ENCODE peak calls at places on chromosomes 13 and 19, in nine cellular contexts. One of them, this sample, is unnamed.

GRCh38 chr13:25179011-25179410 is 6.9 kb upstream of the AMER2 start:
- DNase-seq in GM19239: no peak
- DNase-seq in hippocampal formation: no peak
- DNase-seq in T-helper 9 cell: no peak
- DNase-seq in body of pancreas: no peak
- DNase-seq in hypothalamus: no peak
- DNase-seq in D341Med: no peak
- DNase-seq in EL: no peak
- DNase-seq in adipocyte: no peak
- DNase-seq in this sample: no peak

GRCh38 chr13:25378528-25378927 is 6.8 kb downstream of the ATP8A2 start:
- DNase-seq in GM19239: no peak
- DNase-seq in hippocampal formation: peak; percentile 38
- DNase-seq in T-helper 9 cell: no peak
- DNase-seq in body of pancreas: no peak
- DNase-seq in hypothalamus: no peak
- DNase-seq in D341Med: no peak
- DNase-seq in EL: no peak
- DNase-seq in adipocyte: no peak
- DNase-seq in this sample: no peak

GRCh38 chr13:53052675-53053074 is 24.1 kb downstream of the OLFM4 start:
- DNase-seq in GM19239: no peak
- DNase-seq in hippocampal formation: no peak
- DNase-seq in T-helper 9 cell: no peak
- DNase-seq in body of pancreas: peak; percentile 78
- DNase-seq in hypothalamus: no peak
- DNase-seq in D341Med: no peak
- DNase-seq in EL: no peak
- DNase-seq in adipocyte: no peak
- DNase-seq in this sample: no peak

GRCh38 chr13:26202365-26202972 is 19.6 kb downstream of the RNF6 start:
- DNase-seq in GM19239: no peak
- DNase-seq in hippocampal formation: no peak
- DNase-seq in T-helper 9 cell: no peak
- DNase-seq in body of pancreas: no peak
- DNase-seq in hypothalamus: no peak
- DNase-seq in D341Med: no peak
- DNase-seq in EL: peak; percentile 31
- DNase-seq in adipocyte: peak; percentile 39
- DNase-seq in this sample: no peak

GRCh38 chr13:109720758-109721184 is 65.6 kb downstream of the IRS2 start:
- DNase-seq in GM19239: no peak
- DNase-seq in hippocampal formation: no peak
- DNase-seq in T-helper 9 cell: no peak
- DNase-seq in body of pancreas: no peak
- DNase-seq in hypothalamus: no peak
- DNase-seq in D341Med: no peak
- DNase-seq in EL: no peak
- DNase-seq in adipocyte: no peak
- DNase-seq in this sample: no peak

GRCh38 chr13:36706755-36707154 is 32.9 kb downstream of the SERTM1 start:
- DNase-seq in GM19239: no peak
- DNase-seq in hippocampal formation: no peak
- DNase-seq in T-helper 9 cell: no peak
- DNase-seq in body of pancreas: no peak
- DNase-seq in hypothalamus: no peak
- DNase-seq in D341Med: no peak
- DNase-seq in EL: peak; percentile 60
- DNase-seq in adipocyte: peak; percentile 83
- DNase-seq in this sample: no peak

GRCh38 chr19:18657590-18658365 is 20.9 kb downstream of the KLHL26 start:
- DNase-seq in GM19239: no peak
- DNase-seq in hippocampal formation: no peak
- DNase-seq in T-helper 9 cell: no peak
- DNase-seq in body of pancreas: peak; percentile 49
- DNase-seq in hypothalamus: no peak
- DNase-seq in D341Med: peak; percentile 65
- DNase-seq in EL: peak; percentile 63
- DNase-seq in adipocyte: no peak
- DNase-seq in this sample: no peak

GRCh38 chr19:16403151-16403977 is 68.4 kb downstream of the EPS15L1 start:
- DNase-seq in GM19239: no peak
- DNase-seq in hippocampal formation: no peak
- DNase-seq in T-helper 9 cell: no peak
- DNase-seq in body of pancreas: no peak
- DNase-seq in hypothalamus: no peak
- DNase-seq in D341Med: no peak
- DNase-seq in EL: no peak
- DNase-seq in adipocyte: no peak
- DNase-seq in this sample: no peak

GRCh38 chr19:18029617-18030338 is 21.8 kb downstream of the ARRDC2 start:
- DNase-seq in GM19239: no peak
- DNase-seq in hippocampal formation: no peak
- DNase-seq in T-helper 9 cell: no peak
- DNase-seq in body of pancreas: peak; percentile 71
- DNase-seq in hypothalamus: no peak
- DNase-seq in D341Med: peak; percentile 68
- DNase-seq in EL: peak; percentile 39
- DNase-seq in adipocyte: no peak
- DNase-seq in this sample: no peak

GRCh38 chr13:96003304-96003703 is 49.9 kb downstream of the UGGT2 start:
- DNase-seq in GM19239: no peak
- DNase-seq in hippocampal formation: no peak
- DNase-seq in T-helper 9 cell: no peak
- DNase-seq in body of pancreas: no peak
- DNase-seq in hypothalamus: no peak
- DNase-seq in D341Med: no peak
- DNase-seq in EL: no peak
- DNase-seq in adipocyte: no peak
- DNase-seq in this sample: no peak

GRCh38 chr19:7004313-7004931 is 16.8 kb downstream of the MBD3L2B start:
- DNase-seq in GM19239: no peak
- DNase-seq in hippocampal formation: no peak
- DNase-seq in T-helper 9 cell: no peak
- DNase-seq in body of pancreas: no peak
- DNase-seq in hypothalamus: no peak
- DNase-seq in D341Med: no peak
- DNase-seq in EL: no peak
- DNase-seq in adipocyte: peak; percentile 65
- DNase-seq in this sample: no peak

GRCh38 chr19:13881231-13881691 is 4.3 kb downstream of the NANOS3 start:
- DNase-seq in GM19239: no peak
- DNase-seq in hippocampal formation: no peak
- DNase-seq in T-helper 9 cell: no peak
- DNase-seq in body of pancreas: peak; percentile 19
- DNase-seq in hypothalamus: no peak
- DNase-seq in D341Med: peak; percentile 33
- DNase-seq in EL: peak; percentile 35
- DNase-seq in adipocyte: no peak
- DNase-seq in this sample: no peak

GRCh38 chr19:53772943-53773342 is 51.2 kb downstream of the NLRP12 start:
- DNase-seq in GM19239: no peak
- DNase-seq in hippocampal formation: peak; percentile 0
- DNase-seq in T-helper 9 cell: peak; percentile 30
- DNase-seq in body of pancreas: peak; percentile 60
- DNase-seq in hypothalamus: no peak
- DNase-seq in D341Med: peak; percentile 48
- DNase-seq in EL: peak; percentile 61
- DNase-seq in adipocyte: peak; percentile 76
- DNase-seq in this sample: peak; percentile 27

GRCh38 chr13:109227344-109227940 is 558.9 kb downstream of the IRS2 start:
- DNase-seq in GM19239: no peak
- DNase-seq in hippocampal formation: no peak
- DNase-seq in T-helper 9 cell: no peak
- DNase-seq in body of pancreas: no peak
- DNase-seq in hypothalamus: no peak
- DNase-seq in D341Med: no peak
- DNase-seq in EL: no peak
- DNase-seq in adipocyte: no peak
- DNase-seq in this sample: no peak

GRCh38 chr13:31998131-31998530 is 33.4 kb upstream of the FRY start:
- DNase-seq in GM19239: no peak
- DNase-seq in hippocampal formation: no peak
- DNase-seq in T-helper 9 cell: no peak
- DNase-seq in body of pancreas: no peak
- DNase-seq in hypothalamus: no peak
- DNase-seq in D341Med: no peak
- DNase-seq in EL: no peak
- DNase-seq in adipocyte: peak; percentile 21
- DNase-seq in this sample: no peak

GRCh38 chr19:10269333-10270179 is 1.4 kb upstream of the ICAM1 start:
- DNase-seq in GM19239: no peak
- DNase-seq in hippocampal formation: peak; percentile 48
- DNase-seq in T-helper 9 cell: peak; percentile 86
- DNase-seq in body of pancreas: peak; percentile 78
- DNase-seq in hypothalamus: peak; percentile 25
- DNase-seq in D341Med: peak; percentile 93
- DNase-seq in EL: peak; percentile 78
- DNase-seq in adipocyte: peak; percentile 90
- DNase-seq in this sample: peak; percentile 81

GRCh38 chr13:24644051-24644450 is 36.2 kb upstream of the ATP12A start:
- DNase-seq in GM19239: no peak
- DNase-seq in hippocampal formation: no peak
- DNase-seq in T-helper 9 cell: no peak
- DNase-seq in body of pancreas: no peak
- DNase-seq in hypothalamus: no peak
- DNase-seq in D341Med: no peak
- DNase-seq in EL: no peak
- DNase-seq in adipocyte: peak; percentile 77
- DNase-seq in this sample: no peak

GRCh38 chr19:45668342-45668871 is 386 bp downstream of the GIPR start:
- DNase-seq in GM19239: no peak
- DNase-seq in hippocampal formation: no peak
- DNase-seq in T-helper 9 cell: peak; percentile 21
- DNase-seq in body of pancreas: no peak
- DNase-seq in hypothalamus: no peak
- DNase-seq in D341Med: no peak
- DNase-seq in EL: no peak
- DNase-seq in adipocyte: peak; percentile 56
- DNase-seq in this sample: peak; percentile 45

GRCh38 chr19:41528106-41528505 is 47.9 kb upstream of the CEACAM21 start:
- DNase-seq in GM19239: no peak
- DNase-seq in hippocampal formation: no peak
- DNase-seq in T-helper 9 cell: no peak
- DNase-seq in body of pancreas: no peak
- DNase-seq in hypothalamus: no peak
- DNase-seq in D341Med: no peak
- DNase-seq in EL: no peak
- DNase-seq in adipocyte: no peak
- DNase-seq in this sample: no peak

GRCh38 chr13:84400711-84401110 is 518.4 kb upstream of the SLITRK1 start:
- DNase-seq in GM19239: no peak
- DNase-seq in hippocampal formation: no peak
- DNase-seq in T-helper 9 cell: no peak
- DNase-seq in body of pancreas: no peak
- DNase-seq in hypothalamus: no peak
- DNase-seq in D341Med: no peak
- DNase-seq in EL: peak; percentile 89
- DNase-seq in adipocyte: peak; percentile 59
- DNase-seq in this sample: no peak

GRCh38 chr13:40982772-40983171 is 36.3 kb downstream of the ELF1 start:
- DNase-seq in GM19239: no peak
- DNase-seq in hippocampal formation: peak; percentile 52
- DNase-seq in T-helper 9 cell: no peak
- DNase-seq in body of pancreas: no peak
- DNase-seq in hypothalamus: no peak
- DNase-seq in D341Med: no peak
- DNase-seq in EL: no peak
- DNase-seq in adipocyte: peak; percentile 26
- DNase-seq in this sample: peak; percentile 80

GRCh38 chr13:19959141-19959830 is 759 bp downstream of the ZMYM2 start:
- DNase-seq in GM19239: peak; percentile 21
- DNase-seq in hippocampal formation: peak; percentile 31
- DNase-seq in T-helper 9 cell: peak; percentile 61
- DNase-seq in body of pancreas: peak; percentile 54
- DNase-seq in hypothalamus: no peak
- DNase-seq in D341Med: peak; percentile 62
- DNase-seq in EL: peak; percentile 52
- DNase-seq in adipocyte: peak; percentile 73
- DNase-seq in this sample: peak; percentile 69

GRCh38 chr13:65710514-65710913 is 1519.6 kb downstream of the PCDH9 start:
- DNase-seq in GM19239: no peak
- DNase-seq in hippocampal formation: no peak
- DNase-seq in T-helper 9 cell: no peak
- DNase-seq in body of pancreas: no peak
- DNase-seq in hypothalamus: no peak
- DNase-seq in D341Med: no peak
- DNase-seq in EL: no peak
- DNase-seq in adipocyte: no peak
- DNase-seq in this sample: no peak

GRCh38 chr13:43792456-43792855 is 5.7 kb upstream of the ENOX1 start:
- DNase-seq in GM19239: no peak
- DNase-seq in hippocampal formation: no peak
- DNase-seq in T-helper 9 cell: no peak
- DNase-seq in body of pancreas: no peak
- DNase-seq in hypothalamus: no peak
- DNase-seq in D341Med: no peak
- DNase-seq in EL: peak; percentile 18
- DNase-seq in adipocyte: peak; percentile 24
- DNase-seq in this sample: no peak

GRCh38 chr19:50461066-50461875 is 15.0 kb upstream of the EMC10 start:
- DNase-seq in GM19239: peak; percentile 94
- DNase-seq in hippocampal formation: peak; percentile 9
- DNase-seq in T-helper 9 cell: peak; percentile 34
- DNase-seq in body of pancreas: peak; percentile 58
- DNase-seq in hypothalamus: no peak
- DNase-seq in D341Med: peak; percentile 85
- DNase-seq in EL: peak; percentile 74
- DNase-seq in adipocyte: peak; percentile 81
- DNase-seq in this sample: peak; percentile 38

GRCh38 chr19:12825259-12826131 is 8.9 kb downstream of the RTBDN start:
- DNase-seq in GM19239: no peak
- DNase-seq in hippocampal formation: no peak
- DNase-seq in T-helper 9 cell: no peak
- DNase-seq in body of pancreas: no peak
- DNase-seq in hypothalamus: no peak
- DNase-seq in D341Med: peak; percentile 91
- DNase-seq in EL: peak; percentile 29
- DNase-seq in adipocyte: no peak
- DNase-seq in this sample: no peak

GRCh38 chr13:46516624-46517318 is 36.2 kb upstream of the LRCH1 start:
- DNase-seq in GM19239: no peak
- DNase-seq in hippocampal formation: no peak
- DNase-seq in T-helper 9 cell: no peak
- DNase-seq in body of pancreas: no peak
- DNase-seq in hypothalamus: no peak
- DNase-seq in D341Med: no peak
- DNase-seq in EL: no peak
- DNase-seq in adipocyte: peak; percentile 57
- DNase-seq in this sample: no peak

GRCh38 chr19:46579286-46579944 is 21.7 kb upstream of the CALM3 start:
- DNase-seq in GM19239: no peak
- DNase-seq in hippocampal formation: no peak
- DNase-seq in T-helper 9 cell: no peak
- DNase-seq in body of pancreas: no peak
- DNase-seq in hypothalamus: no peak
- DNase-seq in D341Med: peak; percentile 78
- DNase-seq in EL: peak; percentile 13
- DNase-seq in adipocyte: peak; percentile 10
- DNase-seq in this sample: peak; percentile 51

GRCh38 chr19:2274937-2275535 is 6.9 kb downstream of the PEAK3 start:
- DNase-seq in GM19239: no peak
- DNase-seq in hippocampal formation: peak; percentile 54
- DNase-seq in T-helper 9 cell: no peak
- DNase-seq in body of pancreas: peak; percentile 62
- DNase-seq in hypothalamus: peak; percentile 15
- DNase-seq in D341Med: peak; percentile 83
- DNase-seq in EL: peak; percentile 66
- DNase-seq in adipocyte: peak; percentile 78
- DNase-seq in this sample: peak; percentile 53

GRCh38 chr19:41134616-41135015 is 20.4 kb downstream of the CYP2F1 start:
- DNase-seq in GM19239: no peak
- DNase-seq in hippocampal formation: no peak
- DNase-seq in T-helper 9 cell: no peak
- DNase-seq in body of pancreas: no peak
- DNase-seq in hypothalamus: no peak
- DNase-seq in D341Med: no peak
- DNase-seq in EL: no peak
- DNase-seq in adipocyte: no peak
- DNase-seq in this sample: no peak

GRCh38 chr19:42294471-42295137 is 7.3 kb upstream of the PRR19 start:
- DNase-seq in GM19239: no peak
- DNase-seq in hippocampal formation: no peak
- DNase-seq in T-helper 9 cell: no peak
- DNase-seq in body of pancreas: peak; percentile 11
- DNase-seq in hypothalamus: no peak
- DNase-seq in D341Med: no peak
- DNase-seq in EL: no peak
- DNase-seq in adipocyte: no peak
- DNase-seq in this sample: no peak

This sample was measured in CD8-positive, alpha-beta memory T cell.